ENCODE peak calls at places on chromosome 16, in eight cellular contexts. M, X, T, C, B, L, Y and E are unnamed samples.

GRCh38 chr16:67349172-67349571 is 22.6 kb downstream of the LRRC36 start:
- DNase-seq in X (no peak), C (peak; percentile 41), T (no peak), M (no peak), L (no peak), Y (no peak), B (no peak), E (no peak)

GRCh38 chr16:30934827-30935557 is 11.6 kb downstream of the FBXL19 start:
- DNase-seq in B (no peak), C (peak; percentile 38), X (peak; percentile 52), Y (no peak), L (peak; percentile 12), M (peak; percentile 52), T (no peak), E (no peak)

GRCh38 chr16:75281826-75282225 is 30.4 kb upstream of the BCAR1 start:
- DNase-seq in L (no peak), X (no peak), C (no peak), T (no peak), Y (no peak), M (no peak), B (no peak), E (no peak)

GRCh38 chr16:85916141-85916890 is 17.4 kb downstream of the IRF8 start:
- DNase-seq in B (peak; percentile 89), C (no peak), L (peak; percentile 16), T (no peak), Y (no peak), M (no peak), X (no peak), E (no peak)

GRCh38 chr16:12546918-12547607 is 256.6 kb downstream of the CPPED1 start:
- DNase-seq in T (no peak), X (peak; percentile 49), L (no peak), M (no peak), Y (no peak), C (no peak), B (no peak), E (no peak)

GRCh38 chr16:83070416-83071199 is 443.8 kb downstream of the CDH13 start:
- DNase-seq in B (no peak), T (no peak), X (no peak), Y (no peak), M (no peak), L (no peak), C (no peak), E (no peak)

GRCh38 chr16:84254080-84254479 is 14.3 kb upstream of the KCNG4 start:
- DNase-seq in Y (no peak), X (no peak), B (no peak), M (no peak), T (no peak), C (no peak), L (no peak), E (no peak)

GRCh38 chr16:51896013-51896412 is 650.9 kb downstream of the TOX3 start:
- DNase-seq in M (no peak), C (no peak), L (no peak), B (no peak), Y (no peak), T (no peak), X (no peak), E (no peak)

GRCh38 chr16:14219983-14220382 is 148.9 kb downstream of the MRTFB start:
- DNase-seq in L (no peak), X (no peak), T (no peak), C (no peak), B (no peak), Y (no peak), M (no peak), E (no peak)

GRCh38 chr16:78196527-78196926 is 97.1 kb downstream of the WWOX start:
- DNase-seq in C (no peak), M (no peak), X (no peak), T (no peak), Y (no peak), L (no peak), B (no peak), E (no peak)

GRCh38 chr16:84673561-84673960 is 25.2 kb downstream of the KLHL36 start:
- DNase-seq in C (no peak), Y (no peak), X (no peak), B (no peak), L (no peak), M (no peak), T (no peak), E (no peak)

GRCh38 chr16:502179-502943 is 25.2 kb upstream of the CAPN15 start:
- DNase-seq in M (no peak), Y (no peak), C (no peak), X (no peak), T (no peak), B (no peak), L (no peak), E (no peak)

GRCh38 chr16:84463221-84463620 is 41.2 kb downstream of the MEAK7 start:
- DNase-seq in B (no peak), L (no peak), Y (no peak), X (no peak), M (no peak), C (no peak), T (no peak), E (no peak)

GRCh38 chr16:4266372-4266771 is 6.5 kb downstream of the TFAP4 start:
- DNase-seq in C (no peak), T (no peak), B (no peak), L (no peak), X (peak; percentile 36), Y (no peak), M (no peak), E (no peak)

GRCh38 chr16:4209657-4210056 is 32.2 kb downstream of the SRL start:
- DNase-seq in B (no peak), T (no peak), M (no peak), L (no peak), X (no peak), C (no peak), Y (no peak), E (no peak)

GRCh38 chr16:21150375-21151001 is at the start of gene DNAH3:
- DNase-seq in Y (no peak), L (peak; percentile 70), X (no peak), C (no peak), B (no peak), T (no peak), M (no peak), E (peak; percentile 65)

GRCh38 chr16:77657016-77657415 is 65.3 kb upstream of the NUDT7 start:
- DNase-seq in X (no peak), T (no peak), M (no peak), B (no peak), C (no peak), Y (no peak), L (peak; percentile 6), E (no peak)

GRCh38 chr16:56203052-56203451 is 11.8 kb downstream of the GNAO1 start:
- DNase-seq in B (no peak), Y (peak; percentile 55), M (peak; percentile 21), X (peak; percentile 51), C (peak; percentile 36), L (peak; percentile 21), T (peak; percentile 52), E (peak; percentile 8)

GRCh38 chr16:55992551-55992950 is 117.4 kb upstream of the CES5A start:
- DNase-seq in X (no peak), Y (no peak), L (no peak), B (no peak), T (no peak), M (no peak), C (no peak), E (no peak)

GRCh38 chr16:67943619-67944503 is at the start of gene LCAT:
- DNase-seq in B (peak; percentile 55), M (no peak), Y (no peak), X (no peak), L (no peak), C (no peak), T (peak; percentile 89), E (no peak)

GRCh38 chr16:11312718-11313492 is 31.8 kb upstream of the PRM1 start:
- DNase-seq in X (no peak), C (no peak), M (no peak), L (peak; percentile 18), T (no peak), B (peak; percentile 45), Y (no peak), E (no peak)

GRCh38 chr16:57887711-57888110 is 83.2 kb downstream of the CNGB1 start:
- DNase-seq in L (no peak), C (no peak), B (no peak), X (no peak), M (no peak), Y (no peak), T (no peak), E (no peak)

GRCh38 chr16:51931596-51931995 is 615.3 kb downstream of the TOX3 start:
- DNase-seq in L (no peak), M (no peak), X (no peak), C (no peak), T (no peak), Y (no peak), B (no peak), E (no peak)

GRCh38 chr16:3171855-3172593 is 16.0 kb upstream of the OR1F1 start:
- DNase-seq in Y (no peak), X (no peak), T (no peak), L (peak; percentile 89), C (no peak), B (no peak), M (peak; percentile 26), E (no peak)